ENCODE peak calls at places on chromosomes 13 and 19, in seven cellular contexts. W is body of pancreas, N is fibroblast of pulmonary artery, H is astrocyte, V is HFF-Myc, X is HCT116, J is psoas muscle. R is an unnamed sample.
A peak's percentile ranks its signal among the peaks of the same experiment; 100 is the strongest.

GRCh38 chr13:32423592-32423991 is 4.3 kb downstream of the N4BP2L1 start:
- DNase-seq in H (no peak), W (no peak), J (no peak), X (no peak), V (no peak), N (no peak), R (no peak)

GRCh38 chr19:41957838-41958366 is 1.2 kb downstream of the RABAC1 start:
- DNase-seq in H (peak; percentile 67), N (peak; percentile 83), V (peak; percentile 57), X (peak; percentile 79), J (peak; percentile 78), W (peak; percentile 84), R (peak; percentile 46)

GRCh38 chr19:1076951-1077350 is 10.0 kb downstream of the ARHGAP45 start:
- DNase-seq in J (peak; percentile 79), N (no peak), H (no peak), W (peak; percentile 57), V (no peak), X (no peak), R (no peak)

GRCh38 chr13:23792680-23793079 is 96.5 kb downstream of the MIPEP start:
- DNase-seq in X (no peak), W (no peak), H (peak; percentile 29), V (no peak), J (no peak), N (no peak), R (no peak)

GRCh38 chr19:43957891-43958290 is 6.9 kb downstream of the ZNF221 start:
- DNase-seq in W (no peak), V (peak; percentile 66), N (peak; percentile 27), J (no peak), X (no peak), H (peak; percentile 70), R (peak; percentile 77)

GRCh38 chr13:63690672-63691071 is 2275.0 kb upstream of the PCDH20 start:
- DNase-seq in X (no peak), V (no peak), H (no peak), N (no peak), J (no peak), W (no peak), R (no peak)

GRCh38 chr19:9917322-9917721 is 19.0 kb downstream of the OLFM2 start:
- DNase-seq in W (peak; percentile 51), X (peak; percentile 42), H (no peak), V (no peak), J (no peak), N (peak; percentile 47), R (no peak)

GRCh38 chr13:42102961-42103688 is 54.7 kb downstream of the DGKH start:
- DNase-seq in V (peak; percentile 74), X (no peak), J (no peak), N (no peak), W (no peak), H (peak; percentile 73), R (no peak)

GRCh38 chr13:51221674-51222509 is at the start of gene FAM124A:
- DNase-seq in J (peak; percentile 59), N (no peak), W (peak; percentile 64), H (no peak), X (peak; percentile 4), V (no peak), R (no peak)

GRCh38 chr19:10238172-10238783 is 7.1 kb upstream of the S1PR2 start:
- DNase-seq in X (no peak), V (no peak), W (peak; percentile 42), N (peak; percentile 96), J (peak; percentile 78), H (no peak), R (no peak)

GRCh38 chr19:10155834-10156233 is 36.1 kb upstream of the EIF3G start:
- DNase-seq in W (no peak), V (no peak), X (no peak), N (peak; percentile 8), J (no peak), H (no peak), R (no peak)

GRCh38 chr19:10431254-10431942 is 11.1 kb downstream of the PDE4A start:
- DNase-seq in W (peak; percentile 52), H (no peak), X (no peak), V (no peak), J (peak; percentile 59), N (no peak), R (no peak)

GRCh38 chr13:112042496-112042895 is 24.5 kb upstream of the SOX1 start:
- DNase-seq in H (no peak), N (no peak), J (no peak), V (no peak), X (no peak), W (no peak), R (no peak)

GRCh38 chr19:35903550-35904179 is 1.3 kb downstream of the HCST start:
- DNase-seq in N (peak; percentile 58), V (peak; percentile 53), H (peak; percentile 64), J (peak; percentile 85), X (no peak), W (peak; percentile 59), R (no peak)
- H3K4me3 ChIP-seq in N (peak overlapping the region; percentile 36), V (peak overlapping the region; percentile 37), H (peak overlapping the region; percentile 23), J (peak overlapping the region; percentile 30), X (peak overlapping the region; percentile 53), W (no peak overlapping the region), R (peak overlapping the region; percentile 0)

DNA sequence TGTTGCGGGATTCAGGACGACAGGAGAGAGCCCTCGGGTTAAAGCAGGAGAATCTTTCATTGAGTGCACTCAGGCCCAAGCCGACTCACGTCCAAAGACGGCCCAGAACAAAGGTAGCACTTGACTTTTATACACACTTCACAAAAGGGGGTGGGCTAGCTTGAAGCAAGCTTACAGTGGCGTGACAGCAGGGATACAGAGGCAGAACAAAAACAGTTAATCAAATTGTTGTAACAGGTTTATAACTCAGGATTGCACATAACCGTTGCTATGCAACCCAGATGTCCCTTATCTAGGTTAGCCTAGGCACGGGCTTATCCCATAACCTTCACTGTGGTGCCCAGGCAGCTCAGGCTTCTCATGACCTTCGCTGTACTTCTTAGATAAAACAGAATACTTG is 2.0 kb downstream of the MED25 start:
- DNase-seq in W (peak; percentile 77), X (no peak), V (no peak), H (no peak), J (no peak), N (peak; percentile 67), R (no peak)
- H3K4me3 ChIP-seq in W (no peak overlapping the region), X (no peak overlapping the region), V (no peak overlapping the region), H (no peak overlapping the region), J (no peak overlapping the region), N (no peak overlapping the region), R (no peak overlapping the region)

GRCh38 chr19:3207466-3208242 is 16.8 kb upstream of the CELF5 start:
- DNase-seq in X (no peak), N (no peak), V (no peak), W (no peak), H (no peak), J (no peak), R (no peak)
- H3K4me3 ChIP-seq in X (no peak overlapping the region), N (no peak overlapping the region), V (no peak overlapping the region), W (no peak overlapping the region), H (no peak overlapping the region), J (no peak overlapping the region), R (no peak overlapping the region)

DNA sequence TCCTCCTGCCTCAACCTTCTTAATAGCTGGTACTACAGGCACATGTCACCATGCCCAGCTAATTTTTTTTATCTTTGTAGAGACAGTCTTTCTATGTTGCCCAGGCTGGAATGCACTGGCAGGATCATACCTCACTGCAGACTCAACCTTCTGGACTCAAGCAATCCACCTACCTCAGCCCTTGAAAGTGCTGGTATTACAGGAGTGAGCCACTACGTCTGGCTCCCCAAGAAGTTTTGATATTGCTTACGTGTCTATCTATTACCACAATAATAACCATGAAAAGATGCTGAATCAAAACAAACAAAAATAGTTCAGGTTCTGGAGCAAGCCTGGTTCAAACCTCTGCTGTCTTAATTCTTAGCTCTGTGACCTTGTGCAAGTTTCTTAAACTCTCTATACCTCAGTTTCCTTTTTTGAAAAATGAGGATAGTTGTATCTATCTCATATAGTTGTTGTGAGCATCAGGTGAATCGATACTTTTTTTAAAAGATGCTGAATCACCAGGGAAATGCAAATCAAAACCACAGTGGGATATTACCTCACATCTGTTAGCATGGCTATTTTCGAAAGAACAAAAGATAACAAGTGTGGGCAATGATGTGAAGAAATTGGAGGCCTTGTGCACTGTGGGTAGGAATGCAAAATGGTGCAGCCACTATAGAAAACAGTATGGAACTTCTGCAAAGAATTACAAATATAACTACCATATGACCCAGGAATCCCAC is 19.0 kb upstream of the LEUTX start:
- DNase-seq in X (no peak), J (no peak), N (no peak), V (no peak), H (no peak), W (no peak), R (no peak)
- H3K4me3 ChIP-seq in X (no peak overlapping the region), J (no peak overlapping the region), N (no peak overlapping the region), V (no peak overlapping the region), H (no peak overlapping the region), W (no peak overlapping the region), R (no peak overlapping the region)

DNA sequence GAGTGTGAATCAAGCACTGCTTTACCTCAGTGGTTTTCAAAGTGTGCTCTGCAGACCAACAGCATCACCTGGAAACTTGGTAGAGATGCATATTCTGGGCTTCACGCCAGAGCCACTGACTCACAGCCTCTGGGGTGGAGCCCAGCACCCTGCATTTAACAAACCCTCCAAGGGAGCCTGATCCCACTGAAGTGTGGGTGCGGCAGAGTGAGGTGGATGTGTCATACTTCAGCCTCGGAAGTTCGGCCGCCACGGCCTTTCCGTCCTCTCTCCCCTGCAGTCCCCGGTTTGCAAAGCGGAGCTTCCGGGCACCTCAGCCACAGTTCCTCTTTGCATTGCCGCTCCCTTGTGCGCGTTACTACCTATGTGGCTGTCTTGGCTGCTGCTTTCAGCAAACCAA is 33.3 kb upstream of the MICU2 start:
- DNase-seq in X (peak; percentile 94), H (peak; percentile 68), W (peak; percentile 6), N (peak; percentile 22), V (no peak), J (no peak), R (no peak)
- H3K4me3 ChIP-seq in X (peak overlapping the region; percentile 37), H (no peak overlapping the region), W (no peak overlapping the region), N (no peak overlapping the region), V (no peak overlapping the region), J (no peak overlapping the region), R (no peak overlapping the region)

GRCh38 chr13:98563071-98563470 is 13.8 kb downstream of the STK24 start:
- DNase-seq in N (no peak), J (no peak), X (no peak), W (no peak), H (no peak), V (no peak), R (no peak)

GRCh38 chr13:98567140-98567539 is 9.8 kb downstream of the STK24 start:
- DNase-seq in J (no peak), N (no peak), H (no peak), V (no peak), W (no peak), X (no peak), R (no peak)

GRCh38 chr13:98564204-98564603 is 12.7 kb downstream of the STK24 start:
- DNase-seq in N (no peak), V (no peak), H (no peak), J (no peak), X (no peak), W (no peak), R (no peak)

GRCh38 chr13:98570929-98571372 is 6.0 kb downstream of the STK24 start:
- DNase-seq in X (peak; percentile 83), N (no peak), V (no peak), W (peak; percentile 10), H (peak; percentile 34), J (no peak), R (no peak)

GRCh38 chr13:98565726-98566577 is 11.0 kb downstream of the STK24 start:
- DNase-seq in H (peak; percentile 29), J (peak; percentile 70), V (no peak), W (peak; percentile 49), X (no peak), N (no peak), R (no peak)
- H3K4me3 ChIP-seq in H (no peak overlapping the region), J (peak overlapping the region; percentile 45), V (no peak overlapping the region), W (no peak overlapping the region), X (no peak overlapping the region), N (no peak overlapping the region), R (no peak overlapping the region)

R was measured in AG09309.